ENCODE peak calls at places on chromosomes 13 and 19, in four cellular contexts. K is T-helper 17 cell; P is stimulated activated CD8-positive, alpha-beta memory T cell treated with anti-CD3 and anti-CD28 coated beads, Interleukin-7, amount 100 ng/mL, for 1 hour; O is aorta. I is an unnamed sample.

GRCh38 chr13:50910483-50910805 is 853 bp downstream of the RNASEH2B start:
- DNase-seq in O (no peak), P (no peak), K (no peak), I (no peak)

GRCh38 chr13:109344552-109345157 is 441.7 kb downstream of the IRS2 start:
- DNase-seq in O (no peak), P (no peak), K (no peak), I (no peak)

GRCh38 chr19:33295621-33296472 is 6.5 kb downstream of the CEBPA start:
- DNase-seq in P (no peak), K (no peak), O (no peak), I (no peak)

GRCh38 chr19:17703823-17704463 is 15.3 kb upstream of the MAP1S start:
- DNase-seq in P (peak), O (peak), K (peak), I (peak)

GRCh38 chr19:4389511-4390016 is 10.8 kb downstream of the SH3GL1 start:
- DNase-seq in K (no peak), O (no peak), P (no peak), I (no peak)

GRCh38 chr13:113125506-113126264 is 3.1 kb downstream of the F10 start:
- DNase-seq in K (no peak), O (peak), P (no peak), I (peak)

GRCh38 chr13:25602206-25602605 is 230.4 kb downstream of the ATP8A2 start:
- DNase-seq in P (no peak), O (no peak), K (no peak), I (no peak)

GRCh38 chr13:48775804-48776203 is 122.1 kb downstream of the CYSLTR2 start:
- DNase-seq in P (no peak), K (no peak), O (no peak), I (no peak)

GRCh38 chr19:32651729-32652140 is 23.2 kb downstream of the ANKRD27 start:
- DNase-seq in P (no peak), O (no peak), K (no peak), I (no peak)

GRCh38 chr19:10295305-10295846 is 5.6 kb downstream of the ICAM5 start:
- DNase-seq in P (no peak), O (no peak), K (peak), I (peak)

GRCh38 chr13:95968906-95969305 is 84.3 kb downstream of the UGGT2 start:
- DNase-seq in K (no peak), P (no peak), O (no peak), I (no peak)

GRCh38 chr13:109336730-109337129 is 449.7 kb downstream of the IRS2 start:
- DNase-seq in K (no peak), O (no peak), P (no peak), I (no peak)

GRCh38 chr19:39927076-39927475 is 7.4 kb downstream of the FCGBP start:
- DNase-seq in K (no peak), P (no peak), O (no peak), I (no peak)

GRCh38 chr19:12991296-12991695 is 4.0 kb upstream of the NFIX start:
- DNase-seq in P (no peak), K (no peak), O (no peak), I (no peak)

GRCh38 chr13:35475131-35475959 is 1.1 kb downstream of the MAB21L1 start:
- DNase-seq in O (peak), K (no peak), P (no peak), I (no peak)

GRCh38 chr19:19423322-19423721 is 17.8 kb downstream of the GATAD2A start:
- DNase-seq in O (peak), P (no peak), K (no peak), I (no peak)

GRCh38 chr19:46000497-46001246 is 5.4 kb downstream of the CCDC61 start:
- DNase-seq in K (peak), P (peak), O (no peak), I (peak)

GRCh38 chr19:17125052-17125727 is 49.6 kb downstream of the MYO9B start:
- DNase-seq in K (no peak), O (no peak), P (no peak), I (no peak)

GRCh38 chr19:14544977-14545715 is 15.8 kb downstream of the TECR start:
- DNase-seq in K (no peak), O (no peak), P (no peak), I (peak)

GRCh38 chr13:19981685-19982238 is 23.2 kb downstream of the ZMYM2 start:
- DNase-seq in P (no peak), K (no peak), O (no peak), I (no peak)

GRCh38 chr19:402786-403185 is 6.2 kb downstream of the C2CD4C start:
- DNase-seq in O (no peak), K (no peak), P (no peak), I (no peak)

GRCh38 chr13:50893211-50893852 is 16.3 kb upstream of the RNASEH2B start:
- DNase-seq in K (no peak), O (no peak), P (no peak), I (no peak)

GRCh38 chr13:89695343-89696257 is 1651.9 kb upstream of the MIR17HG start:
- DNase-seq in O (no peak), K (no peak), P (no peak), I (no peak)

GRCh38 chr13:27678306-27679040 is 56.8 kb downstream of the POLR1D start:
- DNase-seq in K (no peak), P (no peak), O (no peak), I (no peak)

GRCh38 chr19:17479325-17479791 is 9.0 kb downstream of the SLC27A1 start:
- DNase-seq in K (no peak), O (no peak), P (no peak), I (no peak)

GRCh38 chr13:71865858-71866172 is 1.2 kb downstream of the DACH1 start:
- DNase-seq in K (no peak), O (peak), P (no peak), I (no peak)

GRCh38 chr13:113584870-113585671 is 518 bp downstream of the TFDP1 start:
- DNase-seq in P (no peak), O (peak), K (peak), I (peak)

GRCh38 chr19:38394488-38394887 is 6.0 kb downstream of the SPRED3 start:
- DNase-seq in K (peak), O (no peak), P (no peak), I (no peak)

GRCh38 chr19:18109731-18110671 is 12.4 kb downstream of the MAST3 start:
- DNase-seq in P (no peak), K (peak), O (peak), I (peak)

GRCh38 chr13:31765441-31765840 is 26.1 kb downstream of the RXFP2 start:
- DNase-seq in O (no peak), K (no peak), P (no peak), I (no peak)

I was measured in upper lobe of right lung.